ENCODE peak calls at places on chromosomes 4 and X, in eight cellular contexts. A is fibroblast of the aortic adventitia, T is nephron progenitor cell, V is adrenal gland, P is SK-MEL-5, F is RWPE1, E is left ventricle myocardium inferior, J is T-cell. C is an unnamed sample.

GRCh38 chrX:107683124-107683895 is 55.0 kb downstream of the PRPS1 start:
- DNase-seq in A (peak; percentile 55), T (no peak), V (peak; percentile 78), P (no peak), F (no peak), E (no peak), J (no peak), C (peak; percentile 67)

GRCh38 chrX:33188286-33188685 is 23.1 kb downstream of the DMD start:
- DNase-seq in A (no peak), T (no peak), V (no peak), P (no peak), F (no peak), E (no peak), J (no peak), C (no peak)

GRCh38 chr4:182918791-182919302 is 1.7 kb upstream of the DCTD start:
- DNase-seq in A (no peak), T (no peak), V (no peak), P (no peak), F (no peak), E (no peak), J (no peak), C (no peak)

GRCh38 chr4:822361-823092 is 3.4 kb downstream of the CPLX1 start:
- DNase-seq in A (no peak), T (no peak), V (no peak), P (no peak), F (no peak), E (no peak), J (no peak), C (no peak)

GRCh38 chrX:154010330-154011087 is 9.2 kb downstream of the IRAK1 start:
- DNase-seq in A (no peak), T (no peak), V (peak; percentile 92), P (no peak), F (peak; percentile 30), E (no peak), J (no peak), C (no peak)

GRCh38 chrX:40268126-40268525 is 170.4 kb upstream of the BCOR start:
- DNase-seq in A (peak; percentile 55), T (no peak), V (no peak), P (no peak), F (no peak), E (no peak), J (no peak), C (no peak)

GRCh38 chr4:56261027-56261426 is 126.3 kb downstream of the AASDH start:
- DNase-seq in A (no peak), T (no peak), V (no peak), P (no peak), F (no peak), E (no peak), J (no peak), C (no peak)

GRCh38 chr4:4457803-4458550 is 71.1 kb downstream of the NSG1 start:
- DNase-seq in A (no peak), T (no peak), V (no peak), P (no peak), F (no peak), E (no peak), J (no peak), C (peak; percentile 67)

GRCh38 chr4:118712872-118713271 is 27.7 kb downstream of the METTL14 start:
- DNase-seq in A (no peak), T (no peak), V (no peak), P (no peak), F (no peak), E (no peak), J (no peak), C (no peak)

GRCh38 chrX:21738145-21738949 is 19.6 kb downstream of the SMPX start:
- DNase-seq in A (no peak), T (peak; percentile 76), V (peak; percentile 79), P (no peak), F (no peak), E (no peak), J (no peak), C (peak; percentile 39)

GRCh38 chr4:7189066-7189465 is 3.3 kb upstream of the SORCS2 start:
- DNase-seq in A (no peak), T (no peak), V (no peak), P (no peak), F (no peak), E (no peak), J (no peak), C (no peak)

GRCh38 chr4:24674279-24674678 is 89.9 kb upstream of the DHX15 start:
- DNase-seq in A (no peak), T (no peak), V (no peak), P (no peak), F (no peak), E (no peak), J (no peak), C (no peak)

GRCh38 chrX:8841911-8842310 is 40.7 kb upstream of the FAM9A start:
- DNase-seq in A (no peak), T (no peak), V (no peak), P (no peak), F (no peak), E (no peak), J (no peak), C (no peak)

GRCh38 chrX:132933170-132933569 is 25.3 kb downstream of the HS6ST2 start:
- DNase-seq in A (no peak), T (no peak), V (no peak), P (no peak), F (no peak), E (no peak), J (no peak), C (no peak)

GRCh38 chrX:15838017-15838416 is 16.6 kb downstream of the AP1S2 start:
- DNase-seq in A (no peak), T (peak; percentile 3), V (no peak), P (no peak), F (no peak), E (no peak), J (no peak), C (no peak)

GRCh38 chr4:107854326-107855030 is 29.7 kb downstream of the SGMS2 start:
- DNase-seq in A (peak; percentile 91), T (no peak), V (no peak), P (no peak), F (peak; percentile 34), E (no peak), J (no peak), C (peak; percentile 12)

GRCh38 chr4:89506866-89507494 is 199.4 kb upstream of the GPRIN3 start:
- DNase-seq in A (peak; percentile 61), T (no peak), V (no peak), P (no peak), F (no peak), E (no peak), J (no peak), C (no peak)

C was measured in lung microvascular endothelial cell.